ENCODE peak calls at places on chromosome 1, in four cellular contexts. U is IMR-90, V is cardiac fibroblast, T is choroid plexus epithelial cell. X is an unnamed sample.

GRCh38 chr1:210586785-210587184 is 258.1 kb downstream of the HHAT start:
- DNase-seq in U (no peak), V (no peak), T (no peak), X (no peak)

GRCh38 chr1:62435231-62436038 is 1.4 kb upstream of the USP1 start:
- DNase-seq in U (no peak), V (no peak), T (no peak), X (no peak)

GRCh38 chr1:151326619-151327222 is 495 bp downstream of the PI4KB start:
- DNase-seq in U (peak), V (peak), T (peak), X (peak)

GRCh38 chr1:154865442-154866256 is 4.4 kb downstream of the KCNN3 start:
- DNase-seq in U (no peak), V (no peak), T (no peak), X (no peak)

GRCh38 chr1:243582321-243582720 is 267.7 kb downstream of the AKT3 start:
- DNase-seq in U (peak), V (peak), T (peak), X (peak)

GRCh38 chr1:48019714-48020315 is 22.6 kb upstream of the TRABD2B start:
- DNase-seq in U (no peak), V (peak), T (no peak), X (peak)

GRCh38 chr1:31843506-31843905 is 27.7 kb upstream of the SPOCD1 start:
- DNase-seq in U (peak), V (peak), T (peak), X (peak)

GRCh38 chr1:117014209-117014608 is 12.6 kb downstream of the CD101 start:
- DNase-seq in U (no peak), V (no peak), T (peak), X (no peak)

GRCh38 chr1:97412155-97412554 is 508.7 kb downstream of the DPYD start:
- DNase-seq in U (peak), V (peak), T (peak), X (peak)

GRCh38 chr1:42482635-42483153 is 19.6 kb downstream of the CCDC30 start:
- DNase-seq in U (no peak), V (no peak), T (no peak), X (no peak)

GRCh38 chr1:169878498-169878897 is 15.2 kb downstream of the SCYL3 start:
- DNase-seq in U (no peak), V (no peak), T (no peak), X (no peak)

GRCh38 chr1:23367451-23367790 is 2.2 kb downstream of the ZNF436 start:
- DNase-seq in U (no peak), V (no peak), T (no peak), X (no peak)

GRCh38 chr1:154863702-154864174 is 6.3 kb downstream of the KCNN3 start:
- DNase-seq in U (peak), V (peak), T (peak), X (no peak)

GRCh38 chr1:247347395-247348222 is 15.9 kb upstream of the ZNF496 start:
- DNase-seq in U (no peak), V (no peak), T (no peak), X (no peak)
- H3K4me3 ChIP-seq in U (no peak), V (no peak), T (peak), X (no peak)

GRCh38 chr1:183233113-183233512 is 47.0 kb downstream of the LAMC2 start:
- DNase-seq in U (no peak), V (no peak), T (no peak), X (no peak)

GRCh38 chr1:183237046-183237445 is 51.0 kb downstream of the LAMC2 start:
- DNase-seq in U (no peak), V (no peak), T (no peak), X (peak)

GRCh38 chr1:183236158-183236725 is 50.2 kb downstream of the LAMC2 start:
- DNase-seq in U (no peak), V (peak), T (no peak), X (no peak)

GRCh38 chr1:183235503-183235902 is 49.4 kb downstream of the LAMC2 start:
- DNase-seq in U (no peak), V (peak), T (peak), X (no peak)

DNA sequence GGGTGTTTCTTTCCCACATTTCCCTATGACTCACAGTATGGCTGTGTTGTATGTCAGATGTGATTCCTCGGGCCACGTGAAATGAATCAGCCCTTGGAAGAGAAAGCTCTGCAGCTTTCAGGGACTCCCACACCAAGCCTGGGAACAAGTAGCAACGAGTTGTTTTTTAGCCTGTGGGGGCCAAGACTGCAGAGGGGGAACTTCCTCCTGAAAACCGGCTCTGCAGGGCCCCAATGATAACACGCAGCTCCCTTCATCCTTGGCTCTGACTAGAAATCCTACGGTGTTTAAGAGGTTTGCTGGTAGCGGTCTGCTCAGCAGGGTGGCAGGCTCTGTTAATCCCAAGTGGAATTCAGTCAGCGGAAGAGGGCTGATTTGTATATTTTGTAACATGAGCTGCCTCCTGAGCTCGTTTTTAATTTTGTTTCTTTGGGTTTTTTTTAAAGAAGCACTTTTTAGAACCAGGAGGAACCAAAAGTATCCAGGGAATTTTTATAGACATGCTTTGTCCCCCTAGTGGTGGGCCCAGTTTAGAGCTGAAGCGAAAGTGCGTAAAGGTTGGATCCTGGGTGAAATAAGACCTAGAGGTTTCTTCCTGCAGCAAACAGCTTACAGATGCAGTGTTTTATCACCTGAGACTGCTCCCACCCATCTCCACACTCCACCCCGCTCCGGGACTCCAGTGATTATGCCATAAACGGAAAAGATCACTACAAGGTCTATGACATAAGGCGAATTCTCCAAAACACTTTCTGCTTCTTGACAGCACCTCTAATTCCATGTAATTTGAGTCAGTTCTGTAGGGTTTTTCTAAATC is 48.8 kb downstream of the LAMC2 start:
- DNase-seq in U (peak), V (peak), T (peak), X (peak)
- TF ChIP-seq CTCF in U (peak), V (peak), T (peak), X (peak)

GRCh38 chr1:76144233-76144632 is 69.7 kb downstream of the ST6GALNAC3 start:
- DNase-seq in U (no peak), V (no peak), T (peak), X (no peak)

GRCh38 chr1:76147917-76148316 is 73.4 kb downstream of the ST6GALNAC3 start:
- DNase-seq in U (no peak), V (no peak), T (no peak), X (no peak)

GRCh38 chr1:76146184-76146583 is 71.6 kb downstream of the ST6GALNAC3 start:
- DNase-seq in U (no peak), V (no peak), T (no peak), X (no peak)

GRCh38 chr1:76142771-76143540 is 68.4 kb downstream of the ST6GALNAC3 start:
- DNase-seq in U (no peak), V (peak), T (no peak), X (no peak)

DNA sequence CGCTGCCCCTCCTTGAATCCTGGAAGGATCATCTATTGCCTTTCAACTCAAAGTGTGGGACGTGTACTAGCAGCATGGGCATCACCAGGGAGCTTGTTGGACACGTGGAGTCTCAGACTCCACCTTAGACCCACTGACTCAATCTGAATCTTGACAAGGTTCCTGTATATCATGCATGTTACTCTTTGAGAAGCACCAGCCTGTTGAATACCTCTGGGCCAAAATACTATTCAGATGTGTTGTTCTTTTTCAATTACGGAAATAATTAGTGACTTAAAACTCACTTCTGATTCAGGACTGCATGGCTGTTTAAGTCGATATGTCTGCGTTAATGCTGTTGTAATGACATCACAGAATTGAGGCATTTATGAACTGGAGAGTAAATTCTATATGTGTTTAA is 70.8 kb downstream of the ST6GALNAC3 start:
- DNase-seq in U (no peak), V (no peak), T (no peak), X (no peak)
- H3K4me3 ChIP-seq in U (no peak), V (no peak), T (no peak), X (no peak)

GRCh38 chr1:145959957-145960467 is 2.2 kb upstream of the LIX1L start:
- DNase-seq in U (no peak), V (no peak), T (no peak), X (no peak)

GRCh38 chr1:145961425-145962156 is 2.8 kb downstream of the ANKRD34A start:
- DNase-seq in U (no peak), V (peak), T (peak), X (no peak)

GRCh38 chr1:145961109-145961424 is 3.2 kb upstream of the LIX1L start:
- DNase-seq in U (no peak), V (no peak), T (no peak), X (no peak)

GRCh38 chr1:145959333-145959732 is 1.5 kb upstream of the LIX1L start:
- DNase-seq in U (no peak), V (no peak), T (no peak), X (no peak)

DNA sequence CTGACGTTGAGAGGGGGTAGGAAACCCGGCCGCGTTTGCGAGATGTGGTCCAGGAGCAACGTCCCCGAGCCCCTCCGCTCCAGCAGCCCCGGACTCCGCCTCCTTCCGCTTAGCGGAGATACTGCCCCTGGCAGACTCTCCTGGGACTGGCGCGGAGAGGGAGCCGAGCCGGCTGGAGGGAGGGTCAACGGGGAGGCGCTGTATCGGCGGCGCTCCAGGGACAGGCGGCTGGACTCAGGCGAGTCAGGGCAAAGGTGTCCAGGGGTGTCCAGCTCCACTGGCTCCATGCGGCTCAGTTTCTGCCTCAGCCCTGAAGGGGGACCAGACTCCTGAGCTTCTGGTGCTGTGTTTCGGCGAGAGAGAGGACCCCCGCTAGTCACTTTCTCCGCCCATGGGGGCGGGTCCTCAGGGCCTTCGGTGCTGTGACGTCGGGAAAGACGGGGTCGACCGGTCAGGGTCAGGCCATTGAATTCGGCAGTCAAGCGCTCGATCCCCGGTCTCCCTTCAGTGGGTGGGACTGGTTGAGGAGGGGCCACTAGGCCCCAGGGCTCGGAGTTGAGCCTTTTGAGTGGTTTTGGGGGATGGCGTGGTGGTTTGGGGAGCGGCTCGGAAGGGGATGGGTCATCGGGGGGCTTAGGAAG is 2.8 kb upstream of the LIX1L start:
- DNase-seq in U (peak), V (peak), T (peak), X (peak)
- TF ChIP-seq CTCF in U (no peak), V (peak), T (peak), X (peak)

DNA sequence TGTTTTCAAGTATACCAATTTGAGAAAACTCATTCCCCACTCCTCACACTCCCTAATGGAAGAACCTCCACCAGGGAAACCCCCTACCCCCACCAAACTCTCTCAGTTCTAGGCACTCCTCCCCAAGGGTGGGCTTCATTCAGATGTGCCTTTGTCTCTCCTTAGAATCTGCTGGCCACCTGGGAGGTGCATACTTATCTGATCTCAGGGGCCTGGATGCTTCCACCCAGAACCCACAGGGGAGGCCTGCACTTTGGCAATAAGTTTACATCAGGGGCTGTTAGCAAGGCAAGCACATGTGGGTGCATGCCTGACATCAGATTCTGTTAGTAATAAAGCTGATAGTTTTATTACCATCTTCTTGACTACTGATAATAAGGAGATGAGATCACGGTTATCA is 32.5 kb upstream of the SLAMF9 start:
- DNase-seq in U (no peak), V (no peak), T (no peak), X (no peak)
- H3K4me3 ChIP-seq in U (no peak), V (no peak), T (no peak), X (no peak)

DNA sequence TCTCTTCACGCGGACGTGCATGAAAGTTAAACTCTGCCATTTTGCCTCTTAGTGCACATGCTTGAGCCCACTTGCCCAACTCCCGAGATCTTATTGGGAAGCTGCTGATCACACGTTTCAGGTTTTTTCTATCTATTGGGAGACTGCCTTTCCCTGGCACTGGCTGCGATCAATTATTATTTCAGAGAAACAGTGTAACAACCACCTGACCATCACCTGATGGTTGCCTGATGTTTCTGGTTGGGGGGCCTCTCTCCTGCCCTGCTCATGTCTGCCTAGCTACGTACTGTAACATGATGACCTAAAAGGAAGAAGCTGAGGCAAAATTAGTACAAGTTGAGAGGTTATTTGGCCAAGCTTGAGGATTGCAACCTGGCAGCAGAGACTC is 58.2 kb downstream of the OLFML3 start:
- DNase-seq in U (no peak), V (no peak), T (no peak), X (no peak)
- TF ChIP-seq CTCF in U (no peak), V (no peak), T (no peak), X (no peak)

GRCh38 chr1:175045097-175045496 is 21.9 kb upstream of the MRPS14 start:
- DNase-seq in U (no peak), V (no peak), T (no peak), X (no peak)
- H3K4me3 ChIP-seq in U (no peak), V (no peak), T (no peak), X (no peak)

X was measured in fibroblast of the aortic adventitia.